ENCODE peak calls at places on chromosome 2, in eight cellular contexts. G is endothelial cell of umbilical vein, R is astrocyte, U is HCT116, O is fibroblast of lung, K is GM12878, J is HepG2, Y is neural progenitor cell. N is an unnamed sample.

GRCh38 chr2:134460583-134460998 is 206.7 kb downstream of the MGAT5 start:
- DNase-seq in G (peak; percentile 52), R (peak; percentile 33), U (peak; percentile 48), O (peak; percentile 58), K (no peak), J (peak; percentile 76), Y (peak; percentile 83), N (peak; percentile 70)

GRCh38 chr2:46200100-46200690 is 97.0 kb upstream of the EPAS1 start:
- DNase-seq in G (peak; percentile 86), R (no peak), U (no peak), O (peak; percentile 10), K (no peak), J (no peak), Y (no peak), N (peak; percentile 8)

GRCh38 chr2:240947176-240947575 is 41.0 kb downstream of the CROCC2 start:
- DNase-seq in G (no peak), R (no peak), U (no peak), O (no peak), K (no peak), J (no peak), Y (no peak), N (no peak)

GRCh38 chr2:240932724-240933047 is 26.6 kb downstream of the CROCC2 start:
- DNase-seq in G (no peak), R (no peak), U (no peak), O (no peak), K (no peak), J (no peak), Y (no peak), N (no peak)

GRCh38 chr2:113217455-113218282 is 43.9 kb downstream of the PSD4 start:
- DNase-seq in G (peak; percentile 32), R (no peak), U (no peak), O (peak; percentile 39), K (no peak), J (peak; percentile 51), Y (peak; percentile 33), N (no peak)

GRCh38 chr2:71702071-71702970 is 249.0 kb downstream of the DYSF start:
- DNase-seq in G (no peak), R (no peak), U (no peak), O (no peak), K (no peak), J (no peak), Y (no peak), N (no peak)

GRCh38 chr2:73877071-73877802 is 15.6 kb upstream of the ACTG2 start:
- DNase-seq in G (no peak), R (no peak), U (no peak), O (no peak), K (no peak), J (no peak), Y (no peak), N (no peak)

GRCh38 chr2:16013571-16013970 is 73.2 kb downstream of the MYCN start:
- DNase-seq in G (no peak), R (no peak), U (no peak), O (no peak), K (no peak), J (no peak), Y (no peak), N (no peak)

GRCh38 chr2:145769053-145769716 is 1249.3 kb upstream of the ZEB2 start:
- DNase-seq in G (no peak), R (no peak), U (no peak), O (no peak), K (no peak), J (no peak), Y (no peak), N (no peak)

GRCh38 chr2:221255862-221256261 is 316.2 kb downstream of the EPHA4 start:
- DNase-seq in G (peak; percentile 23), R (no peak), U (no peak), O (no peak), K (no peak), J (no peak), Y (peak; percentile 77), N (no peak)

GRCh38 chr2:102657770-102658169 is 38.4 kb downstream of the SLC9A2 start:
- DNase-seq in G (no peak), R (no peak), U (no peak), O (no peak), K (no peak), J (no peak), Y (no peak), N (no peak)

GRCh38 chr2:61557386-61557785 is 19.2 kb upstream of the XPO1 start:
- DNase-seq in G (no peak), R (no peak), U (no peak), O (no peak), K (no peak), J (no peak), Y (no peak), N (no peak)

GRCh38 chr2:42984081-42984480 is 191.7 kb upstream of the HAAO start:
- DNase-seq in G (peak; percentile 37), R (no peak), U (no peak), O (no peak), K (no peak), J (no peak), Y (peak; percentile 84), N (no peak)

GRCh38 chr2:162344617-162344950 is 652 bp downstream of the GCA start:
- DNase-seq in G (no peak), R (no peak), U (no peak), O (no peak), K (no peak), J (peak; percentile 10), Y (no peak), N (no peak)

GRCh38 chr2:120625865-120626560 is 109.7 kb upstream of the GLI2 start:
- DNase-seq in G (no peak), R (no peak), U (no peak), O (no peak), K (no peak), J (peak; percentile 35), Y (no peak), N (no peak)

GRCh38 chr2:26429779-26430654 is 28.3 kb downstream of the DRC1 start:
- DNase-seq in G (peak; percentile 14), R (peak; percentile 12), U (no peak), O (peak; percentile 16), K (no peak), J (no peak), Y (no peak), N (no peak)

GRCh38 chr2:133655565-133656113 is 87.4 kb upstream of the NCKAP5 start:
- DNase-seq in G (no peak), R (no peak), U (no peak), O (no peak), K (no peak), J (no peak), Y (no peak), N (no peak)

DNA sequence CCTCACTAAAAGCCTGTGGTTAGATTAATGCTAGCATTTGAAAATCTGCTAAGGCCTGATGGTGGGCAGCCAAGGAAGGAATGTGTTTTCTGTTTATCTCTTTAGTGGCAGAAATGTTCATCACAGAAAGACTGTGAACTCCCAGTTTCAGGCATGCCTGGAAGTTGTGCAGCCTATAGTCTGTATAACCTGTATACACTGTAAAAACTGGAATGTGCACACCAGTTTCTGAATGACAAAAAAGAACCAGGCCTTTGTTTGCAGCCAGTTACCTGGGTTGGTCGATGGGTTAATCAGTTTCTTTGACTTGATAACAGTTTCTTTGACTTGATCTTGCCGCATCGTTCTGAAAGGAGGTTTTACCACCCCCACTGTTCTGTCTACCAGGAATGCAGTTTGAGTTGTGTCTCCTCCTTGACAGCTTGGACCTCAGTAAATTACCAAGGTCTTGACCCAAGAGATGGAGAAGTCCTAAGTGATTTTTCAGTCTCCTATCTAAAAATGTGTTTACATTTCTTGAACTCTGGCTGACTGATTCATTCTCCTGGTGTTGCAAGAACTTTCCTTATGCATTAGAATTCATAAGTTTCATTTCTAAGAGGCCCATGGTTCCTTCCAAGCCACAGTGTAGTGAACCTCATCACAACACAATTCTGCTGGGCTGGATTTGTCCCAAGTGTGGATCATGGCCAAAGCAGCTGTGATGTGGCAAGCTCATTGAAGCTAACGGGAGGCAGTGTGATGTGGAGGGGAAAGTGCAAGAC is 62.2 kb downstream of the KIAA2012 start:
- DNase-seq in G (no peak), R (peak; percentile 100), U (no peak), O (peak; percentile 100), K (no peak), J (no peak), Y (no peak), N (no peak)
- TF ChIP-seq CTCF in G (no peak), R (no peak), U (no peak), O (peak; percentile 28), K (no peak), J (no peak), Y (no peak), N (no peak)

DNA sequence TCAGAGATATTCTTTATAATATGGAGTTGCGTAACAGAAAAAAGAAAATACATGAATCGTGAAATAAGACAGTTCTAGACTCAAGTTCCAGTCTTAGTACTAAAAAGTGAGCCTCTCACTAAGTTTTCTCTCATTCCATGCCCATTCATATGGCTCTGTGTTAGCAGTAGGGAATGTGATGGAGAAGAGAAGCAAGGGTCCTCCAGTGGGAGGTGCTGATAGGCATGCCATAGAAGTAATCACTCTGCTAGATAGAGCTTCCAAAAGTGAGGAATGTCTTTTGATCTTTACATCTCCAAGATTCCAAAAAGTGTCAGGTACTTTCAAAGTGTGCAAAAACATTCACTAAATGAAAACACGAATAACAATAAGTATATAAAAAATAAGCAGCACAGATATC is 678.4 kb downstream of the DCDC2C start:
- DNase-seq in G (no peak), R (no peak), U (no peak), O (no peak), K (no peak), J (no peak), Y (peak; percentile 10), N (no peak)
- H2AFZ ChIP-seq in G (no peak overlapping the region), R (no peak overlapping the region), U (no peak overlapping the region), O (no peak overlapping the region), K (no peak overlapping the region), J (no peak overlapping the region), Y (no peak overlapping the region), N (no peak overlapping the region)

GRCh38 chr2:28449126-28449488 is 46.8 kb upstream of the PLB1 start:
- DNase-seq in G (no peak), R (no peak), U (no peak), O (no peak), K (no peak), J (no peak), Y (no peak), N (no peak)

GRCh38 chr2:28445448-28446258 is 50.2 kb upstream of the PLB1 start:
- DNase-seq in G (peak; percentile 65), R (peak; percentile 97), U (peak; percentile 77), O (peak; percentile 98), K (no peak), J (no peak), Y (no peak), N (no peak)

GRCh38 chr2:28449489-28450395 is 46.1 kb upstream of the PLB1 start:
- DNase-seq in G (peak; percentile 54), R (peak; percentile 53), U (peak; percentile 21), O (peak; percentile 61), K (no peak), J (no peak), Y (no peak), N (no peak)

GRCh38 chr2:28448738-28449100 is 47.1 kb upstream of the PLB1 start:
- DNase-seq in G (no peak), R (no peak), U (no peak), O (no peak), K (no peak), J (no peak), Y (no peak), N (no peak)

GRCh38 chr2:28447943-28448737 is 47.7 kb upstream of the PLB1 start:
- DNase-seq in G (no peak), R (peak; percentile 81), U (no peak), O (peak; percentile 85), K (no peak), J (no peak), Y (no peak), N (no peak)
- H3K4me3 ChIP-seq in G (no peak overlapping the region), R (no peak overlapping the region), U (no peak overlapping the region), O (no peak overlapping the region), K (no peak overlapping the region), J (no peak overlapping the region), Y (no peak overlapping the region), N (no peak overlapping the region)

GRCh38 chr2:79876430-79876829 is 363.6 kb downstream of the CTNNA2 start:
- DNase-seq in G (no peak), R (no peak), U (no peak), O (peak; percentile 7), K (no peak), J (peak; percentile 15), Y (peak; percentile 58), N (peak; percentile 5)
- TF ChIP-seq CTCF in G (no peak), R (peak; percentile 18), U (no peak), O (peak; percentile 44), K (peak; percentile 23), J (peak; percentile 56), Y (peak; percentile 62), N (peak; percentile 60)